ENCODE peak calls at places on chromosomes 2 and 18, in nine cellular contexts. X is naive thymus-derived CD4-positive, alpha-beta T cell; N is HCT116; F is Peyer's patch; L is mammary epithelial cell; E is psoas muscle; Y is A549; A is left ventricle myocardium inferior; C is aorta. R is an unnamed sample.
A peak's percentile ranks its signal among the peaks of the same experiment; 100 is the strongest.

GRCh38 chr2:3659447-3660432 is 1.7 kb downstream of the ALLC start:
- DNase-seq in X (no peak), N (no peak), F (peak; percentile 56), L (no peak), E (peak; percentile 71), Y (no peak), A (peak; percentile 56), C (peak; percentile 71), R (no peak)

GRCh38 chr2:167292430-167293171 is 404.3 kb downstream of the XIRP2 start:
- DNase-seq in X (peak; percentile 23), N (peak; percentile 52), F (peak; percentile 82), L (peak; percentile 90), E (peak; percentile 92), Y (peak; percentile 81), A (peak; percentile 85), C (peak; percentile 94), R (peak; percentile 55)

GRCh38 chr2:174697267-174697666 is 67.0 kb downstream of the CHRNA1 start:
- DNase-seq in X (peak; percentile 46), N (peak; percentile 59), F (peak; percentile 82), L (peak; percentile 40), E (no peak), Y (peak; percentile 91), A (peak; percentile 35), C (no peak), R (peak; percentile 30)

GRCh38 chr2:99397251-99397920 is 60.2 kb downstream of the EIF5B start:
- DNase-seq in X (no peak), N (no peak), F (no peak), L (no peak), E (no peak), Y (no peak), A (no peak), C (no peak), R (no peak)

GRCh38 chr18:41009926-41010325 is 945.1 kb upstream of the PIK3C3 start:
- DNase-seq in X (no peak), N (no peak), F (no peak), L (no peak), E (no peak), Y (no peak), A (no peak), C (no peak), R (no peak)

GRCh38 chr2:207408086-207408794 is 121.5 kb upstream of the CREB1 start:
- DNase-seq in X (no peak), N (no peak), F (no peak), L (peak; percentile 88), E (no peak), Y (peak; percentile 2), A (no peak), C (no peak), R (no peak)

GRCh38 chr18:10168477-10168876 is 254.7 kb downstream of the VAPA start:
- DNase-seq in X (no peak), N (no peak), F (no peak), L (no peak), E (no peak), Y (no peak), A (no peak), C (no peak), R (no peak)

GRCh38 chr2:33134764-33135560 is 188.2 kb downstream of the LTBP1 start:
- DNase-seq in X (no peak), N (no peak), F (no peak), L (no peak), E (no peak), Y (no peak), A (no peak), C (no peak), R (no peak)

GRCh38 chr2:173414823-173415322 is 60.2 kb downstream of the CDCA7 start:
- DNase-seq in X (no peak), N (no peak), F (no peak), L (peak; percentile 86), E (no peak), Y (no peak), A (no peak), C (no peak), R (no peak)

GRCh38 chr2:28970464-28971160 is 10.5 kb upstream of the TOGARAM2 start:
- DNase-seq in X (no peak), N (no peak), F (no peak), L (no peak), E (no peak), Y (no peak), A (no peak), C (no peak), R (no peak)

GRCh38 chr2:143473206-143473605 is 344.0 kb downstream of the ARHGAP15 start:
- DNase-seq in X (no peak), N (no peak), F (no peak), L (peak; percentile 23), E (no peak), Y (no peak), A (no peak), C (no peak), R (no peak)

GRCh38 chr2:1854747-1855146 is 110.4 kb upstream of the PXDN start:
- DNase-seq in X (no peak), N (no peak), F (no peak), L (peak; percentile 6), E (no peak), Y (peak; percentile 55), A (no peak), C (no peak), R (peak; percentile 21)

GRCh38 chr18:63974991-63975390 is 5.1 kb downstream of the SERPINB8 start:
- DNase-seq in X (no peak), N (peak; percentile 21), F (peak; percentile 61), L (peak; percentile 45), E (no peak), Y (no peak), A (no peak), C (no peak), R (no peak)

GRCh38 chr2:232013701-232014353 is 52.3 kb downstream of the DIS3L2 start:
- DNase-seq in X (no peak), N (no peak), F (no peak), L (peak; percentile 93), E (no peak), Y (no peak), A (no peak), C (no peak), R (no peak)

GRCh38 chr2:144479138-144479537 is 40.8 kb downstream of the ZEB2 start:
- DNase-seq in X (no peak), N (no peak), F (no peak), L (peak; percentile 56), E (no peak), Y (no peak), A (no peak), C (no peak), R (no peak)

GRCh38 chr2:240917684-240918257 is 11.6 kb downstream of the CROCC2 start:
- DNase-seq in X (no peak), N (no peak), F (peak; percentile 41), L (no peak), E (no peak), Y (no peak), A (peak; percentile 13), C (peak; percentile 70), R (no peak)
- H3K27ac ChIP-seq in X (no peak overlapping the region), N (no peak overlapping the region), F (no peak overlapping the region), L (no peak overlapping the region), E (no peak overlapping the region), Y (no peak overlapping the region), A (no peak overlapping the region), C (no peak overlapping the region), R (no peak overlapping the region)

GRCh38 chr18:1015777-1016176 is 111.1 kb downstream of the ADCYAP1 start:
- DNase-seq in X (no peak), N (no peak), F (no peak), L (no peak), E (no peak), Y (no peak), A (no peak), C (no peak), R (no peak)
- H3K4me1 ChIP-seq in X (no peaks in the 10 kb centered on the region), N (no peaks in the 10 kb centered on the region), F (no peaks in the 10 kb centered on the region), L (no peaks in the 10 kb centered on the region), E (no peaks in the 10 kb centered on the region), Y (no peaks in the 10 kb centered on the region), A (peaks cover 16% of the 10 kb centered on the region), C (peaks cover 3% of the 10 kb centered on the region), R (no peaks in the 10 kb centered on the region)

GRCh38 chr2:74507145-74507925 is at the start of gene PCGF1:
- DNase-seq in X (peak; percentile 98), N (peak; percentile 96), F (peak; percentile 100), L (peak; percentile 95), E (peak; percentile 100), Y (peak; percentile 97), A (peak; percentile 100), C (peak; percentile 100), R (peak; percentile 99)

GRCh38 chr2:74504591-74504990 is 2.9 kb downstream of the PCGF1 start:
- DNase-seq in X (no peak), N (no peak), F (no peak), L (no peak), E (no peak), Y (no peak), A (no peak), C (no peak), R (no peak)

GRCh38 chr2:74503506-74504475 is 3.7 kb downstream of the PCGF1 start:
- DNase-seq in X (no peak), N (no peak), F (no peak), L (no peak), E (no peak), Y (no peak), A (no peak), C (no peak), R (no peak)

GRCh38 chr2:74507926-74508520 is 528 bp upstream of the PCGF1 start:
- DNase-seq in X (peak; percentile 29), N (no peak), F (peak; percentile 70), L (no peak), E (no peak), Y (no peak), A (no peak), C (no peak), R (no peak)

DNA sequence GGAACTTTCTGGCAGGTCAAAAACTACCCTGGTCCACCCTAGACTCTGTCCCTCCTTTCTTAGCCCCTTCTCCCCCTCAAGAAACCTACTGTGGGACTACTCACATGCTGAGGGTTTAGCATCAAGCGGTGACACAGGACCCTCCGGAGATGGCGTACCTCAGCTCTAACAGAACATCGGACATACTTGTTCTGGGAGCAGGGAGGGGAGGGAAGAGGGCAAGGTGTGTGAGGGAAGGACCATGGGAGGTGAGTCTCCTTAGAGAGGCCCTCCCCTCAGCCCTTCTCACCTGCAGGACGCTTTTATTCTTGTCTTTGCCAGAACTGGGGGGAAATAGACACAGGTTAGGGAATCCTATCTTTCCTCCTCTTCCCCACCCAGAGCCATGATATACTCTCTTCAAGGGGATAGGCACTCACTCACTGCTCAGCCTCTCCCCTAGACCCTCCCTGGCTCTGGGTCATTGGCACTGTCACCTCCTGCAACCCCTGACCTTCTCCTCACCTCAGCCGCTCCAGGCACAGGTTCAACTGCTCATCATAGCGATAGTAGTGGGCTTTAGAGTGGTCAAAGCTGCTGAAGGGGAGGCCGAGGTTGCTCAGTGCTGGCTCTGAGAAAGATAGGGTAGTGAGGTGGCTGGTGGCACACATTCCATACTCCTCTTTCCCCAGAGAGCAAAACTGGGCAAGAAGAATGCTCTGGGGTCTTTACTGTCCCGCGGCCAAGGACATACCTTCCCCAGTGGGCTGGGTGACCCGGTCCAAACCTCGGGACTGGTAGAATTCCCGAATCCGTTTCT is 1.8 kb downstream of the PCGF1 start:
- DNase-seq in X (no peak), N (no peak), F (no peak), L (no peak), E (no peak), Y (no peak), A (no peak), C (no peak), R (no peak)
- H3K4me3 ChIP-seq in X (no peak overlapping the region), N (peak overlapping the region; percentile 93), F (peak overlapping the region; percentile 20), L (peak overlapping the region; percentile 19), E (no peak overlapping the region), Y (peak overlapping the region; percentile 78), A (peak overlapping the region; percentile 80), C (no peak overlapping the region), R (no peak overlapping the region)

DNA sequence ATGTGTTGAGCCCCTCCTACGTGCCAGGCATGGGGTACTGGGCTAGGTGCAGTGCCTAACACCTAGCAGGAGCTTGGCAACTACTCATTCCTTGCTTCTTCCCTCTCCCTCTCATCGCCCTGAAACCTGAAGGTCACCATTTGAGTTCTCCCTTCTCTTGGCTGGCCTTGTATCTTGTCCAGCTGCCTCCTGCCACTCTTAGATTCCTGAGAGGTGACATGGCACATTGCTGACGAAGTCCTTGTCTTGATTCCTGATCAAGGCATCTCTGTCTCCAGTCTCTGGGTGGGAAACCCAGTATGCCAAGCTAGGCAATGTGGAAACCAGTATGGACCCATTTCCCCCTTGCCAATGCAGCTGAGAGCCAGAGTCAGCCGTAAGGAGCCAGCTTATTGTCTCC is 9.0 kb upstream of the EFR3B start:
- DNase-seq in X (no peak), N (no peak), F (no peak), L (no peak), E (no peak), Y (no peak), A (no peak), C (no peak), R (no peak)
- H3K27ac ChIP-seq in X (no peak overlapping the region), N (no peak overlapping the region), F (no peak overlapping the region), L (no peak overlapping the region), E (peak overlapping the region; percentile 69), Y (no peak overlapping the region), A (no peak overlapping the region), C (no peak overlapping the region), R (no peak overlapping the region)